ENCODE peak calls at places on chromosomes 11 and 22, in seven cellular contexts. M is non-pigmented ciliary epithelial cell; D is activated CD4-positive, alpha-beta T cell treated with anti-CD3 and anti-CD28 coated beads for 48 hours; A is HTR-8/SVneo; H is NCI-H146; V is T-cell; Y is Calu3. R is an unnamed sample.

GRCh38 chr11:130124096-130124495 is 35.5 kb upstream of the ST14 start:
- DNase-seq in M (peak; percentile 70), A (peak; percentile 60), H (no peak), Y (peak; percentile 72), V (no peak), D (no peak), R (peak; percentile 62)

GRCh38 chr11:96112192-96113099 is 188.5 kb upstream of the MTMR2 start:
- DNase-seq in V (no peak), Y (no peak), A (no peak), H (no peak), M (no peak), D (peak; percentile 48), R (no peak)

GRCh38 chr11:69883292-69884255 is 64.4 kb upstream of the FGF3 start:
- DNase-seq in H (no peak), Y (no peak), D (no peak), A (no peak), M (no peak), V (no peak), R (no peak)

GRCh38 chr11:27963370-27963769 is 144.6 kb downstream of the KIF18A start:
- DNase-seq in D (no peak), V (no peak), H (no peak), M (no peak), A (no peak), Y (no peak), R (no peak)

GRCh38 chr11:47331454-47332302 is 20.8 kb downstream of the MYBPC3 start:
- DNase-seq in D (no peak), V (no peak), H (no peak), Y (no peak), A (no peak), M (no peak), R (no peak)

GRCh38 chr11:1852885-1853284 is at the start of gene LSP1:
- DNase-seq in V (peak; percentile 77), A (no peak), H (no peak), Y (no peak), D (peak; percentile 88), M (no peak), R (no peak)

GRCh38 chr11:62905927-62906531 is 15.1 kb downstream of the CHRM1 start:
- DNase-seq in A (peak; percentile 84), D (peak; percentile 86), M (peak; percentile 31), Y (peak; percentile 84), V (peak; percentile 71), H (peak; percentile 63), R (peak; percentile 90)

GRCh38 chr22:35914665-35915476 is 113.8 kb downstream of the RBFOX2 start:
- DNase-seq in V (no peak), M (peak; percentile 74), A (peak; percentile 65), H (peak; percentile 82), D (no peak), Y (peak; percentile 78), R (peak; percentile 90)

GRCh38 chr11:122038543-122038942 is 77.5 kb downstream of the BLID start:
- DNase-seq in A (peak; percentile 58), Y (no peak), H (no peak), D (no peak), V (no peak), M (peak; percentile 82), R (no peak)

GRCh38 chr11:36015806-36016205 is 71.9 kb downstream of the LDLRAD3 start:
- DNase-seq in H (no peak), Y (no peak), A (no peak), M (no peak), V (no peak), D (no peak), R (no peak)

GRCh38 chr11:29452131-29452530 is 564.7 kb downstream of the KCNA4 start:
- DNase-seq in M (peak; percentile 65), D (no peak), A (no peak), Y (no peak), V (no peak), H (no peak), R (no peak)

GRCh38 chr22:38085501-38085900 is 1.5 kb upstream of the SLC16A8 start:
- DNase-seq in D (no peak), Y (no peak), M (no peak), V (no peak), H (no peak), A (no peak), R (no peak)

GRCh38 chr11:80186687-80187086 is 745.9 kb upstream of the TENM4 start:
- DNase-seq in H (no peak), V (no peak), M (no peak), D (no peak), A (no peak), Y (no peak), R (no peak)

GRCh38 chr11:94511932-94512781 is at the start of gene C11orf97:
- DNase-seq in H (peak; percentile 61), V (peak; percentile 28), A (peak; percentile 53), D (peak; percentile 68), Y (peak; percentile 72), M (no peak), R (peak; percentile 73)

GRCh38 chr11:359181-359714 is 10.1 kb upstream of the B4GALNT4 start:
- DNase-seq in V (no peak), Y (no peak), M (no peak), D (peak; percentile 59), A (no peak), H (no peak), R (no peak)

GRCh38 chr11:76074178-76075112 is 131.9 kb downstream of the WNT11 start:
- DNase-seq in H (peak; percentile 41), V (no peak), A (no peak), D (no peak), M (peak; percentile 41), Y (no peak), R (no peak)

GRCh38 chr11:19777032-19777341 is 64.3 kb downstream of the NAV2 start:
- DNase-seq in A (peak; percentile 25), M (no peak), V (no peak), D (no peak), Y (peak; percentile 47), H (peak; percentile 71), R (peak; percentile 71)

GRCh38 chr11:130536106-130537040 is 87.9 kb downstream of the ADAMTS15 start:
- DNase-seq in M (no peak), Y (no peak), D (no peak), H (no peak), A (no peak), V (no peak), R (no peak)

GRCh38 chr11:58650496-58650895 is 28.0 kb downstream of the CNTF start:
- DNase-seq in A (no peak), D (no peak), H (no peak), M (no peak), V (no peak), Y (no peak), R (no peak)

GRCh38 chr22:38871360-38872171 is 450 bp downstream of the CBX6 start:
- DNase-seq in Y (no peak), M (no peak), A (no peak), D (peak; percentile 46), H (no peak), V (no peak), R (peak; percentile 50)

GRCh38 chr22:37079668-37080171 is 28.2 kb downstream of the KCTD17 start:
- DNase-seq in A (no peak), M (peak; percentile 28), D (peak; percentile 88), Y (no peak), H (no peak), V (peak; percentile 90), R (no peak)

GRCh38 chr22:49853981-49854791 is 542 bp downstream of the ZBED4 start:
- DNase-seq in D (peak; percentile 41), H (peak; percentile 26), M (no peak), Y (peak; percentile 38), A (no peak), V (no peak), R (peak; percentile 59)

GRCh38 chr11:72730706-72731105 is 21.5 kb downstream of the ARAP1 start:
- DNase-seq in A (no peak), H (no peak), D (no peak), V (no peak), Y (no peak), M (no peak), R (no peak)

GRCh38 chr22:47337161-47337621 is 574.7 kb downstream of the TBC1D22A start:
- DNase-seq in V (no peak), H (no peak), M (peak; percentile 20), D (no peak), A (peak; percentile 29), Y (peak; percentile 59), R (no peak)

GRCh38 chr22:19121631-19122142 is 525 bp downstream of the DGCR2 start:
- DNase-seq in D (no peak), M (no peak), Y (peak; percentile 54), V (no peak), A (peak; percentile 23), H (peak; percentile 66), R (peak; percentile 82)